ENCODE peak calls at places on chromosome 11, in eight cellular contexts. One of them, this sample, is unnamed.

GRCh38 chr11:1762537-1763302 is 1.0 kb downstream of the CTSD start:
- DNase-seq in cardiac fibroblast: peak
- DNase-seq in endothelial cell of umbilical vein: no peak
- DNase-seq in HFF-Myc: no peak
- DNase-seq in Peyer's patch: no peak
- DNase-seq in neural progenitor cell: no peak
- DNase-seq in cardiac muscle cell: no peak
- DNase-seq in DND-41: no peak
- DNase-seq in this sample: no peak

GRCh38 chr11:97290444-97291041 is 900.7 kb downstream of the JRKL start:
- DNase-seq in DND-41: no peak
- DNase-seq in HFF-Myc: no peak
- DNase-seq in endothelial cell of umbilical vein: no peak
- DNase-seq in cardiac fibroblast: no peak
- DNase-seq in cardiac muscle cell: peak
- DNase-seq in neural progenitor cell: no peak
- DNase-seq in Peyer's patch: no peak
- DNase-seq in this sample: peak

GRCh38 chr11:118129475-118130196 is 23.0 kb downstream of the SCN4B start:
- DNase-seq in cardiac fibroblast: no peak
- DNase-seq in cardiac muscle cell: no peak
- DNase-seq in DND-41: no peak
- DNase-seq in neural progenitor cell: no peak
- DNase-seq in Peyer's patch: no peak
- DNase-seq in HFF-Myc: no peak
- DNase-seq in endothelial cell of umbilical vein: no peak
- DNase-seq in this sample: no peak

GRCh38 chr11:827146-827860 is 416 bp upstream of the CRACR2B start:
- DNase-seq in endothelial cell of umbilical vein: no peak
- DNase-seq in neural progenitor cell: peak
- DNase-seq in cardiac fibroblast: no peak
- DNase-seq in cardiac muscle cell: peak
- DNase-seq in Peyer's patch: peak
- DNase-seq in DND-41: no peak
- DNase-seq in HFF-Myc: no peak
- DNase-seq in this sample: no peak

GRCh38 chr11:77066229-77067023 is at the start of gene CAPN5:
- DNase-seq in cardiac fibroblast: peak
- DNase-seq in cardiac muscle cell: peak
- DNase-seq in DND-41: peak
- DNase-seq in Peyer's patch: peak
- DNase-seq in HFF-Myc: peak
- DNase-seq in endothelial cell of umbilical vein: peak
- DNase-seq in neural progenitor cell: peak
- DNase-seq in this sample: peak

GRCh38 chr11:78083036-78083435 is 3.4 kb upstream of the NDUFC2 start:
- DNase-seq in neural progenitor cell: no peak
- DNase-seq in cardiac muscle cell: no peak
- DNase-seq in cardiac fibroblast: peak
- DNase-seq in HFF-Myc: no peak
- DNase-seq in endothelial cell of umbilical vein: no peak
- DNase-seq in Peyer's patch: no peak
- DNase-seq in DND-41: no peak
- DNase-seq in this sample: no peak

GRCh38 chr11:72369786-72370185 is 64.5 kb downstream of the CLPB start:
- DNase-seq in Peyer's patch: no peak
- DNase-seq in cardiac fibroblast: no peak
- DNase-seq in endothelial cell of umbilical vein: peak
- DNase-seq in neural progenitor cell: no peak
- DNase-seq in HFF-Myc: no peak
- DNase-seq in DND-41: no peak
- DNase-seq in cardiac muscle cell: no peak
- DNase-seq in this sample: no peak

GRCh38 chr11:132648841-132649240 is 883.5 kb downstream of the OPCML start:
- DNase-seq in cardiac muscle cell: no peak
- DNase-seq in cardiac fibroblast: no peak
- DNase-seq in HFF-Myc: no peak
- DNase-seq in Peyer's patch: no peak
- DNase-seq in endothelial cell of umbilical vein: no peak
- DNase-seq in DND-41: no peak
- DNase-seq in neural progenitor cell: no peak
- DNase-seq in this sample: peak

GRCh38 chr11:95925011-95925410 is 1.1 kb upstream of the MTMR2 start:
- DNase-seq in HFF-Myc: no peak
- DNase-seq in cardiac fibroblast: peak
- DNase-seq in DND-41: no peak
- DNase-seq in Peyer's patch: no peak
- DNase-seq in cardiac muscle cell: no peak
- DNase-seq in neural progenitor cell: peak
- DNase-seq in endothelial cell of umbilical vein: no peak
- DNase-seq in this sample: no peak

GRCh38 chr11:129373489-129373953 is 2.1 kb upstream of the BARX2 start:
- DNase-seq in Peyer's patch: no peak
- DNase-seq in cardiac fibroblast: no peak
- DNase-seq in cardiac muscle cell: no peak
- DNase-seq in neural progenitor cell: peak
- DNase-seq in endothelial cell of umbilical vein: no peak
- DNase-seq in HFF-Myc: no peak
- DNase-seq in DND-41: no peak
- DNase-seq in this sample: no peak

GRCh38 chr11:129374993-129375721 is 491 bp upstream of the BARX2 start:
- DNase-seq in endothelial cell of umbilical vein: peak
- DNase-seq in cardiac fibroblast: no peak
- DNase-seq in HFF-Myc: no peak
- DNase-seq in neural progenitor cell: no peak
- DNase-seq in cardiac muscle cell: peak
- DNase-seq in DND-41: no peak
- DNase-seq in Peyer's patch: no peak
- DNase-seq in this sample: no peak

GRCh38 chr11:129372609-129373488 is 2.8 kb upstream of the BARX2 start:
- DNase-seq in neural progenitor cell: peak
- DNase-seq in endothelial cell of umbilical vein: no peak
- DNase-seq in DND-41: no peak
- DNase-seq in cardiac fibroblast: no peak
- DNase-seq in Peyer's patch: no peak
- DNase-seq in HFF-Myc: no peak
- DNase-seq in cardiac muscle cell: peak
- DNase-seq in this sample: no peak

GRCh38 chr11:129375731-129376657 is at the start of gene BARX2:
- DNase-seq in endothelial cell of umbilical vein: peak
- DNase-seq in HFF-Myc: peak
- DNase-seq in neural progenitor cell: peak
- DNase-seq in Peyer's patch: no peak
- DNase-seq in cardiac muscle cell: peak
- DNase-seq in cardiac fibroblast: peak
- DNase-seq in DND-41: no peak
- DNase-seq in this sample: peak

DNA sequence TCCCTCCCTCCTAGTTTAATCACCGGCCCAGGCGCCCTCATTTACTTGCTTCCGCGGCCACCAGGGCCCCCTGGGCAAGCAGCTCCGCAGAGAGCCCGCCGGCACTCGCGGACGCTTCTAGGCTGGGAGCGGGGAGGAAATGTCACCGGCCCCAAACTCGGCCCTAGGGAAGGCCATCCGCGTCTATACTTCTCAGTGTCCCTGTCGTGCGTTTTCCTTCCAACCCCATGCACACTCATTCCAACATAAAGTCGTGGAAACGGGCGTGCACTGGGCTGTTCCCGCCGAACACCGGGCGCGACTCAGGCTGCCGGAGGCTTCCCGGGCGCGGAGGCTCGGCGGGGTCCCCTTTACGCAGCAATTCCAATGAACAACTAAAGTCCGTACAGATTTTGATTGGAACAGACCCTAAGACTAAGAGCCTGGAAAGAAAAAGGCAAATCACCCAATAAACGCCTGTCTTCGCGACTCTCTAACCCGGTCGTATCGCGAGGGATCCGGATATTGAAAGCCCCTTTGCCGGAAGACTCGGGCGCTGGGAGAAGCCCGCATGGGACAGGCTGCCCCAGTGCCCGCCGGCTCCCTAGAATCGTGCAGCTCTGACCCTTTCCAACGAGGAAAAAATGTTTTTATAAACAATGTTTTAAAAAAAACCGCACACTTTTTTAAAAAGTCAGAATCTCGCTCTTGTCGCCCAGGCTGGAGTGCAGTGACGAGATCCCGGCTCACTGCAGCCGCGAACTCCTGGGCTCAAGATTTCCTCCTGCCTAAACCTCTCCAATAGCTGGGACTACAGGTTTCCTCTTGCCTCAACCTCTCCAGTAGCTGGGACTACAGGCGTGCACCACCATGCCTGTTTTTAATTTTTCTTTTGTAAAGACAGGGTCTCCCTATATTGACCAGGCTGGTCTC is 1.3 kb upstream of the BARX2 start:
- DNase-seq in cardiac muscle cell: peak
- DNase-seq in endothelial cell of umbilical vein: no peak
- DNase-seq in Peyer's patch: no peak
- DNase-seq in DND-41: no peak
- DNase-seq in HFF-Myc: no peak
- DNase-seq in neural progenitor cell: peak
- DNase-seq in cardiac fibroblast: no peak
- DNase-seq in this sample: no peak
- H3K4me3 ChIP-seq in cardiac muscle cell: peak
- H3K4me3 ChIP-seq in endothelial cell of umbilical vein: no peak
- H3K4me3 ChIP-seq in Peyer's patch: peak
- H3K4me3 ChIP-seq in DND-41: no peak
- H3K4me3 ChIP-seq in HFF-Myc: no peak
- H3K4me3 ChIP-seq in neural progenitor cell: peak
- H3K4me3 ChIP-seq in cardiac fibroblast: peak
- H3K4me3 ChIP-seq in this sample: peak

DNA sequence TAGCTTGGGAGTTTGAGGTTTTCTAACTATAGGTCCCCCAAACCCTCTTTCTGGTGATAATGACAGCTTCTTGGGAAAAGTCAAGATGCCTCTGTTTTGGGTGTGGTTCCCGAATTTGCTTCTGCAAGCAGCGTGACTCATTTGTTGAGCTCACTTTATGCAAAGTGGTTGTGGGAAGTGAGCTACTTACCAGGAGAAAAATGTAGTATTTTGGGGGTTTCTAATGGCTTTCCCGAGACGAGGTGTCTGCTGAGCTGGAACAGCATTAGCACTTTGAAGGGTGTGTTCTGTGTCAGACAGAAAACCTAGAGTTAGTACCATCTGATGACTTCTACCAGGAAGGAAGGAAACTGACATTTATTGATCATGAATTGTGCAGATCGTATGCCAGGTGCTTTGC is 109.0 kb upstream of the CD44 start:
- DNase-seq in DND-41: no peak
- DNase-seq in neural progenitor cell: no peak
- DNase-seq in HFF-Myc: peak
- DNase-seq in Peyer's patch: no peak
- DNase-seq in cardiac fibroblast: peak
- DNase-seq in endothelial cell of umbilical vein: no peak
- DNase-seq in cardiac muscle cell: no peak
- DNase-seq in this sample: no peak
- H3K4me3 ChIP-seq in DND-41: no peak
- H3K4me3 ChIP-seq in neural progenitor cell: no peak
- H3K4me3 ChIP-seq in HFF-Myc: no peak
- H3K4me3 ChIP-seq in Peyer's patch: no peak
- H3K4me3 ChIP-seq in cardiac fibroblast: no peak
- H3K4me3 ChIP-seq in endothelial cell of umbilical vein: no peak
- H3K4me3 ChIP-seq in cardiac muscle cell: no peak
- H3K4me3 ChIP-seq in this sample: no peak

GRCh38 chr11:79374707-79375106 is 66.1 kb downstream of the TENM4 start:
- DNase-seq in HFF-Myc: no peak
- DNase-seq in endothelial cell of umbilical vein: no peak
- DNase-seq in Peyer's patch: no peak
- DNase-seq in neural progenitor cell: peak
- DNase-seq in cardiac fibroblast: no peak
- DNase-seq in DND-41: no peak
- DNase-seq in cardiac muscle cell: no peak
- DNase-seq in this sample: no peak

GRCh38 chr11:79369094-79369493 is 71.7 kb downstream of the TENM4 start:
- DNase-seq in neural progenitor cell: no peak
- DNase-seq in cardiac muscle cell: peak
- DNase-seq in cardiac fibroblast: no peak
- DNase-seq in HFF-Myc: no peak
- DNase-seq in endothelial cell of umbilical vein: no peak
- DNase-seq in DND-41: no peak
- DNase-seq in Peyer's patch: no peak
- DNase-seq in this sample: no peak

GRCh38 chr11:79371152-79371551 is 69.7 kb downstream of the TENM4 start:
- DNase-seq in cardiac fibroblast: no peak
- DNase-seq in HFF-Myc: no peak
- DNase-seq in cardiac muscle cell: no peak
- DNase-seq in endothelial cell of umbilical vein: no peak
- DNase-seq in DND-41: no peak
- DNase-seq in neural progenitor cell: no peak
- DNase-seq in Peyer's patch: no peak
- DNase-seq in this sample: no peak

GRCh38 chr11:79367844-79368243 is 73.0 kb downstream of the TENM4 start:
- DNase-seq in neural progenitor cell: no peak
- DNase-seq in HFF-Myc: no peak
- DNase-seq in cardiac muscle cell: no peak
- DNase-seq in cardiac fibroblast: no peak
- DNase-seq in Peyer's patch: no peak
- DNase-seq in DND-41: no peak
- DNase-seq in endothelial cell of umbilical vein: no peak
- DNase-seq in this sample: no peak

DNA sequence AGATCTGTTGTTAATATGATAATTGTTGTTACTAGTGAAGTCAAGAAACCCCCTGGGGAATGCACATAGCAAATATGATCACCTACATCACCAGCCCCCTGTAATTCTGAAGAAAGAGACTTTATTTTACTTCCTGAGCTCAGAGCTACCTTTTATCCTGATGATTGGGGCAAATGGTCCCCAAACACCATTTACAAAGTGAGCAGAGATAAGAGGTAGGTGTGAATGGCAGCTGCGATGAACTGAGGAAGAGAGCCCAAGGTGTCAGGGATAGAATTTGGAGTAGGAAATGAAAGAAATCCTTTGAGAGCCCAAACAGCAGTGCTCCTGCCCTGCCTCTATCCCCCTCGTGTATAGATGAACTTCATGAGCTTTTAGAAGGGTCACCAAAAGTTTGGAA is 69.1 kb downstream of the TENM4 start:
- DNase-seq in Peyer's patch: no peak
- DNase-seq in DND-41: no peak
- DNase-seq in cardiac muscle cell: no peak
- DNase-seq in HFF-Myc: no peak
- DNase-seq in neural progenitor cell: no peak
- DNase-seq in cardiac fibroblast: no peak
- DNase-seq in endothelial cell of umbilical vein: no peak
- DNase-seq in this sample: no peak
- H3K4me3 ChIP-seq in Peyer's patch: no peak
- H3K4me3 ChIP-seq in DND-41: no peak
- H3K4me3 ChIP-seq in cardiac muscle cell: no peak
- H3K4me3 ChIP-seq in HFF-Myc: no peak
- H3K4me3 ChIP-seq in neural progenitor cell: no peak
- H3K4me3 ChIP-seq in cardiac fibroblast: no peak
- H3K4me3 ChIP-seq in endothelial cell of umbilical vein: no peak
- H3K4me3 ChIP-seq in this sample: no peak

DNA sequence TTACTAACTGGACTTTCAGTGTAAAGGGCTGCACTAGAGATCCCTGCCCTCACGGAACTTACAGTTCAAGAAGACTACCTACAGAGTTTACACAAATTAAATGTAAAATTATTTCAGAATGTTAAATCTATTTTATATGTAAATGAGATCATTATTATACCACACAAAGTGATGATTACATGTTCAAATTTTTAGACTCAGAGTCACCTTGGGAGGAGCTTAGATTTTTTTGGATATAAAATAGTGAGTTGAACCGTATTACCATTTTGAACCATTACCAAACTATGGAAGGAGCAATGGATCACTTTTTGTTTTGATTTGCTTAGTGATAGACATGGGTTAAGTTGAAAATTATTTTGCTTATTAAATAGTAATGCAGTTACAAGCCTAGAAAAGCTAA is 1.6 kb downstream of the IPO7 start:
- DNase-seq in DND-41: no peak
- DNase-seq in endothelial cell of umbilical vein: no peak
- DNase-seq in cardiac fibroblast: no peak
- DNase-seq in cardiac muscle cell: no peak
- DNase-seq in neural progenitor cell: no peak
- DNase-seq in Peyer's patch: no peak
- DNase-seq in HFF-Myc: no peak
- DNase-seq in this sample: no peak
- H3K4me3 ChIP-seq in DND-41: peak
- H3K4me3 ChIP-seq in endothelial cell of umbilical vein: peak
- H3K4me3 ChIP-seq in cardiac fibroblast: peak
- H3K4me3 ChIP-seq in cardiac muscle cell: peak
- H3K4me3 ChIP-seq in neural progenitor cell: peak
- H3K4me3 ChIP-seq in Peyer's patch: peak
- H3K4me3 ChIP-seq in HFF-Myc: peak
- H3K4me3 ChIP-seq in this sample: peak